ENCODE peak calls at places on chromosomes 11 and 22, in six cellular contexts. V is myocyte, Y is GOT3, S is NCI-H774, M is vagina, L is cardiac fibroblast. E is an unnamed sample.

GRCh38 chr11:69012092-69013008 is 696 bp downstream of the MRGPRF start:
- DNase-seq in Y (no peak), V (no peak), L (no peak), M (no peak), S (no peak), E (no peak)

GRCh38 chr11:119166368-119167076 is 2.0 kb upstream of the NLRX1 start:
- DNase-seq in V (peak; percentile 22), M (no peak), S (no peak), L (peak; percentile 73), Y (no peak), E (no peak)

GRCh38 chr11:8832571-8833260 is 78.3 kb upstream of the AKIP1 start:
- DNase-seq in S (no peak), Y (no peak), V (peak; percentile 95), L (peak; percentile 67), M (no peak), E (no peak)

GRCh38 chr22:50432131-50432870 is 42.5 kb downstream of the SBF1 start:
- DNase-seq in Y (no peak), S (no peak), M (no peak), L (no peak), V (no peak), E (no peak)

GRCh38 chr22:46612341-46612903 is 7.8 kb upstream of the GRAMD4 start:
- DNase-seq in V (no peak), L (no peak), M (no peak), Y (no peak), S (no peak), E (no peak)

GRCh38 chr22:22813126-22814075 is 74.2 kb upstream of the IGLL5 start:
- DNase-seq in Y (no peak), M (peak; percentile 56), V (no peak), L (no peak), S (no peak), E (peak; percentile 79)

GRCh38 chr11:68992743-68993255 is 12.0 kb upstream of the MRGPRD start:
- DNase-seq in S (no peak), L (no peak), V (no peak), M (peak; percentile 62), Y (no peak), E (no peak)

GRCh38 chr11:688681-689080 is 6.3 kb downstream of the DEAF1 start:
- DNase-seq in V (peak; percentile 79), S (no peak), M (no peak), L (no peak), Y (no peak), E (no peak)

GRCh38 chr11:115215694-115216615 is 288.3 kb downstream of the CADM1 start:
- DNase-seq in V (peak; percentile 13), M (no peak), L (peak; percentile 7), S (no peak), Y (no peak), E (no peak)

GRCh38 chr11:2758751-2759150 is 59.0 kb upstream of the KCNQ1OT1 start:
- DNase-seq in L (no peak), Y (no peak), V (no peak), M (no peak), S (no peak), E (no peak)